ENCODE peak calls at places on chromosome 18, in ten cellular contexts. One of them, this sample, is unnamed.

GRCh38 chr18:23573948-23574431 is 12.3 kb downstream of the NPC1 start:
- DNase-seq in Calu3: no peak
- DNase-seq in skeletal muscle cell: peak
- DNase-seq in stimulated activated CD4-positive, alpha-beta T cell treated with anti-CD3 and anti-CD28 coated beads, TNF-alpha, amount 100 ng/mL, for 1 hour: no peak
- DNase-seq in NCI-H774: no peak
- DNase-seq in iris pigment epithelial cell: peak
- DNase-seq in RWPE1: peak
- DNase-seq in astrocyte: peak
- DNase-seq in left ventricle myocardium inferior: no peak
- DNase-seq in ELF-1: no peak
- DNase-seq in this sample: peak

GRCh38 chr18:10124557-10124956 is 210.7 kb downstream of the VAPA start:
- DNase-seq in Calu3: no peak
- DNase-seq in skeletal muscle cell: no peak
- DNase-seq in stimulated activated CD4-positive, alpha-beta T cell treated with anti-CD3 and anti-CD28 coated beads, TNF-alpha, amount 100 ng/mL, for 1 hour: no peak
- DNase-seq in NCI-H774: no peak
- DNase-seq in iris pigment epithelial cell: no peak
- DNase-seq in RWPE1: no peak
- DNase-seq in astrocyte: no peak
- DNase-seq in left ventricle myocardium inferior: no peak
- DNase-seq in ELF-1: peak
- DNase-seq in this sample: no peak

GRCh38 chr18:10559566-10560456 is 34.0 kb downstream of the NAPG start:
- DNase-seq in Calu3: no peak
- DNase-seq in skeletal muscle cell: no peak
- DNase-seq in stimulated activated CD4-positive, alpha-beta T cell treated with anti-CD3 and anti-CD28 coated beads, TNF-alpha, amount 100 ng/mL, for 1 hour: no peak
- DNase-seq in NCI-H774: no peak
- DNase-seq in iris pigment epithelial cell: peak
- DNase-seq in RWPE1: no peak
- DNase-seq in astrocyte: no peak
- DNase-seq in left ventricle myocardium inferior: peak
- DNase-seq in ELF-1: no peak
- DNase-seq in this sample: peak

GRCh38 chr18:36493349-36494281 is 196.1 kb downstream of the FHOD3 start:
- DNase-seq in Calu3: no peak
- DNase-seq in skeletal muscle cell: no peak
- DNase-seq in stimulated activated CD4-positive, alpha-beta T cell treated with anti-CD3 and anti-CD28 coated beads, TNF-alpha, amount 100 ng/mL, for 1 hour: no peak
- DNase-seq in NCI-H774: no peak
- DNase-seq in iris pigment epithelial cell: peak
- DNase-seq in RWPE1: no peak
- DNase-seq in astrocyte: no peak
- DNase-seq in left ventricle myocardium inferior: peak
- DNase-seq in ELF-1: peak
- DNase-seq in this sample: no peak

GRCh38 chr18:58768293-58768974 is 96.2 kb upstream of the ZNF532 start:
- DNase-seq in Calu3: peak
- DNase-seq in skeletal muscle cell: no peak
- DNase-seq in stimulated activated CD4-positive, alpha-beta T cell treated with anti-CD3 and anti-CD28 coated beads, TNF-alpha, amount 100 ng/mL, for 1 hour: no peak
- DNase-seq in NCI-H774: peak
- DNase-seq in iris pigment epithelial cell: peak
- DNase-seq in RWPE1: peak
- DNase-seq in astrocyte: no peak
- DNase-seq in left ventricle myocardium inferior: peak
- DNase-seq in ELF-1: peak
- DNase-seq in this sample: peak

GRCh38 chr18:21571763-21572162 is 28.7 kb downstream of the ESCO1 start:
- DNase-seq in Calu3: no peak
- DNase-seq in skeletal muscle cell: no peak
- DNase-seq in stimulated activated CD4-positive, alpha-beta T cell treated with anti-CD3 and anti-CD28 coated beads, TNF-alpha, amount 100 ng/mL, for 1 hour: no peak
- DNase-seq in NCI-H774: no peak
- DNase-seq in iris pigment epithelial cell: no peak
- DNase-seq in RWPE1: no peak
- DNase-seq in astrocyte: peak
- DNase-seq in left ventricle myocardium inferior: no peak
- DNase-seq in ELF-1: no peak
- DNase-seq in this sample: no peak

GRCh38 chr18:6327895-6328623 is 86.7 kb downstream of the L3MBTL4 start:
- DNase-seq in Calu3: no peak
- DNase-seq in skeletal muscle cell: no peak
- DNase-seq in stimulated activated CD4-positive, alpha-beta T cell treated with anti-CD3 and anti-CD28 coated beads, TNF-alpha, amount 100 ng/mL, for 1 hour: no peak
- DNase-seq in NCI-H774: no peak
- DNase-seq in iris pigment epithelial cell: no peak
- DNase-seq in RWPE1: no peak
- DNase-seq in astrocyte: no peak
- DNase-seq in left ventricle myocardium inferior: no peak
- DNase-seq in ELF-1: no peak
- DNase-seq in this sample: no peak

GRCh38 chr18:47970664-47971523 is 40.4 kb upstream of the SMAD2 start:
- DNase-seq in Calu3: no peak
- DNase-seq in skeletal muscle cell: no peak
- DNase-seq in stimulated activated CD4-positive, alpha-beta T cell treated with anti-CD3 and anti-CD28 coated beads, TNF-alpha, amount 100 ng/mL, for 1 hour: no peak
- DNase-seq in NCI-H774: no peak
- DNase-seq in iris pigment epithelial cell: no peak
- DNase-seq in RWPE1: no peak
- DNase-seq in astrocyte: no peak
- DNase-seq in left ventricle myocardium inferior: no peak
- DNase-seq in ELF-1: no peak
- DNase-seq in this sample: no peak

GRCh38 chr18:60691061-60691460 is 318.5 kb upstream of the MC4R start:
- DNase-seq in Calu3: no peak
- DNase-seq in skeletal muscle cell: no peak
- DNase-seq in stimulated activated CD4-positive, alpha-beta T cell treated with anti-CD3 and anti-CD28 coated beads, TNF-alpha, amount 100 ng/mL, for 1 hour: no peak
- DNase-seq in NCI-H774: no peak
- DNase-seq in iris pigment epithelial cell: no peak
- DNase-seq in RWPE1: no peak
- DNase-seq in astrocyte: no peak
- DNase-seq in left ventricle myocardium inferior: no peak
- DNase-seq in ELF-1: no peak
- DNase-seq in this sample: no peak

GRCh38 chr18:24177499-24178133 is 38.8 kb downstream of the CABYR start:
- DNase-seq in Calu3: no peak
- DNase-seq in skeletal muscle cell: no peak
- DNase-seq in stimulated activated CD4-positive, alpha-beta T cell treated with anti-CD3 and anti-CD28 coated beads, TNF-alpha, amount 100 ng/mL, for 1 hour: no peak
- DNase-seq in NCI-H774: no peak
- DNase-seq in iris pigment epithelial cell: no peak
- DNase-seq in RWPE1: no peak
- DNase-seq in astrocyte: no peak
- DNase-seq in left ventricle myocardium inferior: no peak
- DNase-seq in ELF-1: no peak
- DNase-seq in this sample: no peak

GRCh38 chr18:50461251-50461650 is 86.4 kb downstream of the SKA1 start:
- DNase-seq in Calu3: no peak
- DNase-seq in skeletal muscle cell: no peak
- DNase-seq in stimulated activated CD4-positive, alpha-beta T cell treated with anti-CD3 and anti-CD28 coated beads, TNF-alpha, amount 100 ng/mL, for 1 hour: no peak
- DNase-seq in NCI-H774: no peak
- DNase-seq in iris pigment epithelial cell: no peak
- DNase-seq in RWPE1: no peak
- DNase-seq in astrocyte: no peak
- DNase-seq in left ventricle myocardium inferior: no peak
- DNase-seq in ELF-1: no peak
- DNase-seq in this sample: no peak

GRCh38 chr18:50104421-50104820 is 90.5 kb downstream of the MYO5B start:
- DNase-seq in Calu3: no peak
- DNase-seq in skeletal muscle cell: no peak
- DNase-seq in stimulated activated CD4-positive, alpha-beta T cell treated with anti-CD3 and anti-CD28 coated beads, TNF-alpha, amount 100 ng/mL, for 1 hour: no peak
- DNase-seq in NCI-H774: no peak
- DNase-seq in iris pigment epithelial cell: no peak
- DNase-seq in RWPE1: no peak
- DNase-seq in astrocyte: no peak
- DNase-seq in left ventricle myocardium inferior: no peak
- DNase-seq in ELF-1: no peak
- DNase-seq in this sample: no peak

GRCh38 chr18:68734311-68734710 is 19.4 kb upstream of the TMX3 start:
- DNase-seq in Calu3: no peak
- DNase-seq in skeletal muscle cell: no peak
- DNase-seq in stimulated activated CD4-positive, alpha-beta T cell treated with anti-CD3 and anti-CD28 coated beads, TNF-alpha, amount 100 ng/mL, for 1 hour: no peak
- DNase-seq in NCI-H774: no peak
- DNase-seq in iris pigment epithelial cell: peak
- DNase-seq in RWPE1: no peak
- DNase-seq in astrocyte: peak
- DNase-seq in left ventricle myocardium inferior: no peak
- DNase-seq in ELF-1: no peak
- DNase-seq in this sample: no peak

GRCh38 chr18:8424917-8425725 is 184.1 kb upstream of the RAB12 start:
- DNase-seq in Calu3: peak
- DNase-seq in skeletal muscle cell: peak
- DNase-seq in stimulated activated CD4-positive, alpha-beta T cell treated with anti-CD3 and anti-CD28 coated beads, TNF-alpha, amount 100 ng/mL, for 1 hour: no peak
- DNase-seq in NCI-H774: no peak
- DNase-seq in iris pigment epithelial cell: peak
- DNase-seq in RWPE1: peak
- DNase-seq in astrocyte: peak
- DNase-seq in left ventricle myocardium inferior: no peak
- DNase-seq in ELF-1: peak
- DNase-seq in this sample: no peak

GRCh38 chr18:23619388-23619873 is 33.1 kb upstream of the NPC1 start:
- DNase-seq in Calu3: no peak
- DNase-seq in skeletal muscle cell: no peak
- DNase-seq in stimulated activated CD4-positive, alpha-beta T cell treated with anti-CD3 and anti-CD28 coated beads, TNF-alpha, amount 100 ng/mL, for 1 hour: no peak
- DNase-seq in NCI-H774: no peak
- DNase-seq in iris pigment epithelial cell: peak
- DNase-seq in RWPE1: no peak
- DNase-seq in astrocyte: peak
- DNase-seq in left ventricle myocardium inferior: peak
- DNase-seq in ELF-1: no peak
- DNase-seq in this sample: peak

GRCh38 chr18:8389391-8390340 is 219.6 kb upstream of the RAB12 start:
- DNase-seq in Calu3: peak
- DNase-seq in skeletal muscle cell: peak
- DNase-seq in stimulated activated CD4-positive, alpha-beta T cell treated with anti-CD3 and anti-CD28 coated beads, TNF-alpha, amount 100 ng/mL, for 1 hour: no peak
- DNase-seq in NCI-H774: peak
- DNase-seq in iris pigment epithelial cell: peak
- DNase-seq in RWPE1: peak
- DNase-seq in astrocyte: peak
- DNase-seq in left ventricle myocardium inferior: peak
- DNase-seq in ELF-1: peak
- DNase-seq in this sample: peak

GRCh38 chr18:50662775-50663383 is 103.0 kb downstream of the MAPK4 start:
- DNase-seq in Calu3: no peak
- DNase-seq in skeletal muscle cell: no peak
- DNase-seq in stimulated activated CD4-positive, alpha-beta T cell treated with anti-CD3 and anti-CD28 coated beads, TNF-alpha, amount 100 ng/mL, for 1 hour: no peak
- DNase-seq in NCI-H774: no peak
- DNase-seq in iris pigment epithelial cell: no peak
- DNase-seq in RWPE1: no peak
- DNase-seq in astrocyte: no peak
- DNase-seq in left ventricle myocardium inferior: no peak
- DNase-seq in ELF-1: peak
- DNase-seq in this sample: no peak

This sample was measured in endothelial cell of umbilical vein.